ENCODE peak calls at places on chromosome 2, in seven cellular contexts. E is IMR-90, V is neuronal stem cell, C is H9, S is H1, F is trophoblast cell, H is mesenchymal stem cell. U is an unnamed sample.

GRCh38 chr2:237591021-237591370 is 462 bp upstream of the RAB17 start:
- DNase-seq in C (peak; percentile 93), E (no peak), F (peak; percentile 64), H (no peak), V (no peak), S (no peak), U (peak; percentile 86)

GRCh38 chr2:55419236-55419513 is 481 bp downstream of the CCDC88A start:
- DNase-seq in H (peak; percentile 62), V (no peak), E (peak; percentile 18), S (no peak), F (peak; percentile 30), C (peak; percentile 48), U (peak; percentile 81)

GRCh38 chr2:23452853-23453420 is 68.0 kb downstream of the KLHL29 start:
- DNase-seq in H (peak; percentile 74), S (no peak), C (no peak), E (peak; percentile 47), F (no peak), V (no peak), U (no peak)

GRCh38 chr2:5387421-5387820 is 304.8 kb upstream of the SOX11 start:
- DNase-seq in H (no peak), C (no peak), E (no peak), V (no peak), S (no peak), F (no peak), U (peak; percentile 40)

GRCh38 chr2:218679119-218679518 is 7.2 kb downstream of the STK36 start:
- DNase-seq in C (no peak), V (no peak), E (peak; percentile 32), S (no peak), F (peak; percentile 23), H (peak; percentile 53), U (no peak)

GRCh38 chr2:187698374-187699110 is 144.3 kb upstream of the TFPI start:
- DNase-seq in H (peak; percentile 15), S (no peak), E (peak; percentile 59), C (no peak), V (no peak), F (no peak), U (no peak)

GRCh38 chr2:71608441-71608840 is 155.1 kb downstream of the DYSF start:
- DNase-seq in V (no peak), F (no peak), E (no peak), H (no peak), C (peak; percentile 20), S (no peak), U (no peak)

GRCh38 chr2:158781562-158781961 is 13.6 kb upstream of the DAPL1 start:
- DNase-seq in V (no peak), F (peak; percentile 35), C (no peak), S (no peak), E (peak; percentile 37), H (peak; percentile 80), U (peak; percentile 36)

GRCh38 chr2:191870744-191871143 is 23.9 kb upstream of the CAVIN2 start:
- DNase-seq in H (no peak), C (no peak), E (no peak), V (no peak), F (no peak), S (no peak), U (no peak)

GRCh38 chr2:159497857-159498256 is 118.5 kb downstream of the BAZ2B start:
- DNase-seq in F (no peak), S (no peak), H (no peak), V (no peak), C (no peak), E (no peak), U (no peak)

GRCh38 chr2:221758076-221758475 is 186.0 kb upstream of the EPHA4 start:
- DNase-seq in E (no peak), H (no peak), V (no peak), F (no peak), S (no peak), C (no peak), U (no peak)

GRCh38 chr2:65402339-65402738 is 30.1 kb downstream of the SPRED2 start:
- DNase-seq in F (no peak), C (no peak), V (no peak), E (peak; percentile 39), H (no peak), S (no peak), U (no peak)

GRCh38 chr2:182639971-182640370 is 76.1 kb upstream of the DNAJC10 start:
- DNase-seq in E (no peak), S (no peak), C (no peak), H (no peak), F (no peak), V (no peak), U (no peak)

GRCh38 chr2:125560855-125561254 is 1095.1 kb upstream of the GYPC start:
- DNase-seq in C (no peak), S (no peak), V (no peak), F (no peak), E (no peak), H (no peak), U (no peak)
- H4K8ac ChIP-seq in C (no peak overlapping the region), S (no peak overlapping the region), V (no peak overlapping the region), F (no peak overlapping the region), E (no peak overlapping the region), H (no peak overlapping the region), U (no peak overlapping the region)

DNA sequence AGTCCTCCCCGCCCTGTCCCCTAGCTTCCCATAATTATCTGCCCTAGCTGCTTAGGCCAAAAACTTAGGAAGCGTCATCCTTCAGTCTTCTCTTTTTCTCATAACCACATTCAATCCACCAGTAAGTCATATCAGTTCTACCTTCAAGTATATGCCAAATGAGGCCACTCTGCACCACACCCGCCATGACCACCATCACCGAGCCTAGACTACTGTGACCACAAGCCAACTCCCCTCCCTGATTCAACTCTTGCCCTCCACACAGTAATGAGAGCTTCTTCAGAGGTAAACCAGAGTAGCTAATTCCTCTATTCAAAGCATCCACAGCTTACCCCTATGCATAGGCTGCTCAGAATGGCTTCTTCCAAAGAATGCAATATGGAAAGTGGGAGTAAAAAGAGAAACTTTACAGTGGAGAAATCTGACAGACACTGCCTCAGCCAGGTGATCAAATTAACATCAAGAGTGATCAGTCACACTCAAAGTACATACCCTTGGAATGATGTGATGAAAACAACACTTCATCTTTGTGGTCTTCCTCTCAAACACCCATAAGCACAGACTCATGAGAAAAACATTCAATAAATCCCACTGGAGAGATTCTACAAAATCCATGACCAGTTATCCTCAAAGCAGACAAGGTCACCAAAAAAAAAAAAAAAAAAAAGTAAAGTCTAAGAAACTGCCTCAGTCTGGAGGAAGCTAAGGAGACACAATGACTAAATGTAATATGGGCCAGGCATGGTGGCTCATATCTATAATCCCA is 17.7 kb downstream of the MBOAT2 start:
- DNase-seq in F (no peak), H (peak; percentile 36), C (no peak), S (no peak), V (no peak), E (peak; percentile 41), U (no peak)
- H3K4me1 ChIP-seq in F (no peaks in the 10 kb centered on the region), H (peaks cover 4% of the 10 kb centered on the region), C (no peaks in the 10 kb centered on the region), S (peaks cover 2% of the 10 kb centered on the region), V (peaks cover 13% of the 10 kb centered on the region), E (peaks cover 15% of the 10 kb centered on the region), U (peaks cover 5% of the 10 kb centered on the region)

DNA sequence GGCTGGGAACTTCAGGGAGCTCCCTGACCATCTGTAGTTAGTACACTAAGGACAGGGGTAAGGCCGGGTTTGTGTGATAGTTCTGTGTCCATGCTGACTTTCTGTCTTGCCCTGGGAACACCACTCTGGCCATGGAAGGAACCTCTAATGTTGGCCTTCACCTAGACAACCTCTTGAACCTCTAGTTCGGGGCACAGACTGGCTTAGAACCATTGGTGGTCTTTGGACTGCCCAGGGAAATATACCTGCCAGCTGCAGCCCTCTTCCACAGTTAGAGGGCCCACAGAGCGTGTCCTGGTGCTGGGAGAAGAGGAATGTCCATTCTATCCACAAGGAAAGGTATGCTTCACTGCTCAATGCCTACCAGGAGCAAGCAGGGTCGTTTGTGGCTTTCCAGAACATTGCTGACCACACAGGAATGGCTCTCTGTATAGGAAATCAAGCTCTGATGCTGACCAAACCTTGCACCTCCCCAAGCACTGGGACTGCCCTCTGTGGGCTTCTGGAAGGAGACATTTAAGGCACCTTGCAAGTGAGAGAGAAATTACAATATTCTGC is 318.8 kb upstream of the EPAS1 start:
- DNase-seq in E (no peak), H (no peak), C (no peak), S (no peak), F (no peak), V (no peak), U (no peak)
- H3K79me1 ChIP-seq in E (no peaks in the 10 kb centered on the region), H (no peaks in the 10 kb centered on the region), C (no peaks in the 10 kb centered on the region), S (no peaks in the 10 kb centered on the region), F (no peaks in the 10 kb centered on the region), V (no peaks in the 10 kb centered on the region), U (no peaks in the 10 kb centered on the region)

DNA sequence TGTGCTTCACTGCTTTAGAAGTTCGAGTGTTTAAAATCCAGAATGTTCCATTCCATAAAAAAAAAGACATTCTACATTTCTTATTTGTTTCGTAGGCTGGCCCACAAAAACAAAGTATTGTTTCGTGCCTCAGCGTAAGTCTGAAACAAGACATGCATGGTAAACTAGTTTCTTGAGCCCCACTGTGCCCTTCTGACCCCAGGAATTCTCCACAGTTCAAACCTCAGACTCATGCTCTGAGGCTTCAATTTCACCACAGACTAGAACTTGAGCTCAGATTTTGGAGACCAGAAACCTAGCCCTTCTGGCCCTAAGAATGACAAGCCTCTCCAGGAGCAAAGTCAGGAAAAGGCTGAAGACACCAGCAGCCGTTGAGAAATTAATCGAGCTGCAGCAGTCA is 151.5 kb downstream of the SLC8A1 start:
- DNase-seq in V (no peak), S (no peak), E (no peak), F (no peak), H (no peak), C (no peak), U (peak; percentile 30)
- H4K8ac ChIP-seq in V (no peak overlapping the region), S (no peak overlapping the region), E (no peak overlapping the region), F (no peak overlapping the region), H (no peak overlapping the region), C (no peak overlapping the region), U (no peak overlapping the region)

DNA sequence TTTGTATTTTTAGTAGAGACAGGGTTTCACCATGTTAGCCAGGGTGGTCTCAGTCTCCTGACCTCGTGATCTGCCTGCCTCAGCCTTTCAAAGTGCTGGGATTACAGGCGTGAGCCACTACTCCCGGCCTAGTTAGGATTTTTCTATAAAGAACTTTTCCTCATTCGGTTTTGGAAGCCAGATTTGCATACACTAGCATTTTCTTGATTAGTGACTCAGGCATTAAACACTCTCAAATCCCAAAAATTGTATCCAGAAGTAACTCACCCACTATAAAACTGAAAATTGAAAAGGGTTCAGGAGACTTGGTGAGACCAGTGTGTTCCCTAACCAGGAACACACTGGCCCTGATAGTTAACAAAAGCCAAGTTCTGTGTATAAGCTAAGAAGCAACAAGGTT is 25.2 kb downstream of the EIF2AK3 start:
- DNase-seq in S (no peak), V (no peak), F (no peak), E (no peak), H (no peak), C (no peak), U (no peak)
- H3K4me1 ChIP-seq in S (peaks cover 13% of the 10 kb centered on the region), V (peaks cover 9% of the 10 kb centered on the region), F (peaks cover 2% of the 10 kb centered on the region), E (peaks cover 9% of the 10 kb centered on the region), H (peaks cover 3% of the 10 kb centered on the region), C (peaks cover 8% of the 10 kb centered on the region), U (peaks cover 14% of the 10 kb centered on the region)

DNA sequence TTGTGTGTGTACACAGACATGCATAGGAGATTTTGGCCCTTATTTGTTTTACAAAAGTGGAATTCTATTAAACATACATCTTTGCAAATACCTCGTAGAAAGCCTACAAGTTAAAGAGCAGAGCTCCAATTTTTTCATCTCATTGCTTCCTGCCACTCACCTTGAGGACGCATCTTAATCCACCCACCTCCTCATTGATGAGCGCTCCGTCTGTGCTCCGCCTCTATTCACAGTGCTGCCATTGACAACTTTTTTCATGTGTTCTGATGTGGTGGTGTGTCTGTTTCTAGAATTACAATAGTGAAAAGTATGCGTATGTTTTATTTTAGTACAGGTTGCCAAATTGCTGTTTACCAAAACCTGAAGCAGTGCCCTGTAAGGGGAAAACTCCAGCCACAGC is 36.3 kb downstream of the NEURL3 start:
- DNase-seq in F (no peak), E (no peak), H (no peak), S (no peak), C (no peak), V (no peak), U (no peak)
- H3K79me1 ChIP-seq in F (no peaks in the 10 kb centered on the region), E (no peaks in the 10 kb centered on the region), H (no peaks in the 10 kb centered on the region), S (no peaks in the 10 kb centered on the region), C (no peaks in the 10 kb centered on the region), V (no peaks in the 10 kb centered on the region), U (no peaks in the 10 kb centered on the region)